ENCODE peak calls at places on chromosomes 5 and 9, in five cellular contexts. S is PC-9, F is H9, T is heart right ventricle, M is SK-N-SH. V is an unnamed sample.

GRCh38 chr9:101093620-101094019 is 65.1 kb downstream of the PLPPR1 start:
- DNase-seq in S (no peak), F (no peak), T (no peak), M (no peak), V (no peak)

GRCh38 chr5:77329664-77330430 is 119.4 kb downstream of the PDE8B start:
- DNase-seq in S (no peak), F (no peak), T (no peak), M (no peak), V (no peak)

GRCh38 chr9:19788614-19789271 is at the start of gene SLC24A2:
- DNase-seq in S (no peak), F (peak), T (no peak), M (peak), V (no peak)

GRCh38 chr5:86878250-86878649 is 260.5 kb downstream of the COX7C start:
- DNase-seq in S (no peak), F (no peak), T (no peak), M (no peak), V (no peak)

GRCh38 chr5:58040851-58041250 is 419.0 kb downstream of the PLK2 start:
- DNase-seq in S (no peak), F (no peak), T (no peak), M (no peak), V (no peak)

GRCh38 chr5:175001311-175001710 is 276.9 kb downstream of the MSX2 start:
- DNase-seq in S (no peak), F (no peak), T (no peak), M (no peak), V (no peak)

GRCh38 chr5:130710596-130710995 is 454.5 kb downstream of the HINT1 start:
- DNase-seq in S (no peak), F (no peak), T (no peak), M (no peak), V (no peak)

GRCh38 chr5:114419941-114420340 is 58.1 kb downstream of the KCNN2 start:
- DNase-seq in S (no peak), F (no peak), T (no peak), M (no peak), V (no peak)

GRCh38 chr9:33196736-33197135 is 29.6 kb upstream of the B4GALT1 start:
- DNase-seq in S (no peak), F (no peak), T (no peak), M (no peak), V (no peak)

GRCh38 chr9:18821794-18822193 is 211.2 kb downstream of the SAXO1 start:
- DNase-seq in S (no peak), F (no peak), T (no peak), M (no peak), V (no peak)

GRCh38 chr5:172748341-172748843 is 22.6 kb downstream of the DUSP1 start:
- DNase-seq in S (no peak), F (peak), T (peak), M (no peak), V (no peak)

GRCh38 chr5:179452356-179453230 is 97.8 kb upstream of the RUFY1 start:
- DNase-seq in S (no peak), F (no peak), T (no peak), M (no peak), V (no peak)

GRCh38 chr9:33165263-33166151 is 1.6 kb downstream of the B4GALT1 start:
- DNase-seq in S (peak), F (no peak), T (no peak), M (no peak), V (peak)

GRCh38 chr5:125126050-125126449 is 379.6 kb upstream of the ZNF608 start:
- DNase-seq in S (no peak), F (no peak), T (no peak), M (no peak), V (no peak)

GRCh38 chr9:112012026-112012902 is 115.7 kb downstream of the UGCG start:
- DNase-seq in S (peak), F (no peak), T (peak), M (no peak), V (no peak)

GRCh38 chr5:51345106-51345505 is 38.1 kb upstream of the ISL1 start:
- DNase-seq in S (no peak), F (no peak), T (no peak), M (no peak), V (no peak)

GRCh38 chr9:110125207-110125751 is 82.7 kb downstream of the C9orf152 start:
- DNase-seq in S (no peak), F (peak), T (peak), M (no peak), V (peak)

DNA sequence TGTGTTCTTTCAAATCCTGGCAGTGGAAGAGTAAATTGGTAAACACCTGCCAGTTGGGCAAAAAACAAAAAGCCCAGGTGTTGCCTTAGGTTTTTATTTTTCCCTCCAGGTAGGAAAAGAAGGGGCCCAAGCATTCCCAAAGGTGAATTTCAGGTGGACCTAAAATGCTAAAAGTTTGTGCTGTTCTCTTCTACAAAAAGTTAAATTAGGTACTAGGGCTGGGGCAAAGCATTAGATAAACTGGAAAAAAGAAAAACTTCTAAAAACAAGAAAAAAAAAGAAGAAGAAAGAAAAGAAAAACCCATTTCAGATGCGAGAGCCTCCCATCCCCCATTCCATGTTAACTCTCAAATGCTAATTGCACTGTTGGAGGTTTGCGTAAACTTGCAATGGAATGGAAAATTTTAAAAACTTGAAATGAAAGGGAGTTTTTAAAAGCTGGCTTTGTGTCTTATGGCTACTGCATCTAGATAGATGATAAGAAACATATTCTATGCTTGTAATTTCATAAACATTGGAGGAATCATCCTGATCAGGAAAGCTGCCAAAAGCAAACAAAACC is 59.9 kb upstream of the IGFBPL1 start:
- DNase-seq in S (no peak), F (no peak), T (no peak), M (no peak), V (no peak)
- H3K27ac ChIP-seq in S (no peak), F (peak), T (no peak), M (no peak), V (no peak)

GRCh38 chr9:89536145-89536574 is 38.2 kb upstream of the SEMA4D start:
- DNase-seq in S (no peak), F (no peak), T (no peak), M (no peak), V (no peak)
- H3K27ac ChIP-seq in S (no peak), F (no peak), T (no peak), M (no peak), V (no peak)

GRCh38 chr5:122501087-122501435 is 189.0 kb downstream of the SNCAIP start:
- DNase-seq in S (no peak), F (no peak), T (no peak), M (no peak), V (no peak)
- H3K27ac ChIP-seq in S (no peak), F (no peak), T (no peak), M (no peak), V (peak)

DNA sequence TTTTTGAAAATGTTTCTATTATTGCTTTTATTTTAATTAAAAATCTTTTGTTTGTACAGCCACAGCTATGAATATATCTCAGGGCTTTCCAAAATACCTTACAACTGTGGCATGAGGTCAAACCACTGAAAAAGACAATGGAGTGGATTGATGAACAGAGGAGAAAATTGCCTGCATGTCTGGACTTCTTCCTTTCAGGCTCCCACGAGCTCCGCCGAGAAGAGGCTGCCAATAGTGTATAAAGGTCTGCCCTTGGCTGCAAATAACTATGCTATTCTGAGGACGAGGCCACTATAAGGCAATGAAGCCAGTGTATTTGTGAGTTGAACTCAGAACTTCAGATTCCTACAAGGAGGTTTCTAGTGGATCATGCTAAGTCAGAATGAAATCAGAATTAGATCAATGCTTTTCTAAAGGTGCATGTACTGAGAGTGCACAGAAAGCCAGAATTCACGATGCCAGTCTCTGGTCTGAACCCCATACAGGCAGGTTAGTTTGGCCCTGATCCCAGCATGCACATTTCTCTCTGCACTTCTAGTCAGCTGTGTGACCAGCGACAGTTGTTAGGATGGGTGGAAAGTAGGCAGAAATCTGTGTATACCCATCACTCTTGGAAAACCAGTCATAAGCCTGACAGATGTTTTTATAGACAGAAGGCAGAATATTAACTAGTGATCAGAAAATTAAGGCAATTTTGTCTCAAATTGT is 42.7 kb upstream of the PLPP1 start:
- DNase-seq in S (no peak), F (no peak), T (peak), M (no peak), V (peak)
- H3K27ac ChIP-seq in S (no peak), F (no peak), T (peak), M (peak), V (peak)

GRCh38 chr9:94630281-94630680 is 9.0 kb downstream of the FBP1 start:
- DNase-seq in S (no peak), F (no peak), T (no peak), M (no peak), V (no peak)
- H3K27ac ChIP-seq in S (no peak), F (no peak), T (no peak), M (no peak), V (no peak)

DNA sequence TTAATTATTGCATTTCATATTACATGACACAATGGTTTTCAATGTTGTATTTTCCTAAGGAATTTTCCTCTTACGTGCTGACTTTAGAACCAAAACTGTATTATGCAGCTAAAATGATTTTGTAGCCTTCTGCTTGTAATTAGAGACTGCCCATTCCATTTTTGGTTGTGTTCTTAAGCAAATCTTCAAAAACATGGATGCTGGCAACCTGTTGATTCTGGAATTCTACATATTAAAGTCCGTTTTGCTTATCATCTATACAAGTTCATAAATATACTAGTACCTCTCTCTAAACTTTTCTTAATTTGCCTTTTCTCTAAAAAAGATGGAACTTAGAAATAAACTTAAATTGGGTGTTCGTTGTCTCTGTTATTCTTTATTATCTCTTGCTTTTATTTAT is 88.3 kb downstream of the NR3C1 start:
- DNase-seq in S (no peak), F (no peak), T (no peak), M (no peak), V (no peak)
- H3K27ac ChIP-seq in S (no peak), F (no peak), T (no peak), M (peak), V (no peak)

GRCh38 chr9:81599837-81600236 is 89.5 kb downstream of the TLE1 start:
- DNase-seq in S (no peak), F (no peak), T (no peak), M (no peak), V (no peak)

GRCh38 chr9:81597749-81598497 is 91.4 kb downstream of the TLE1 start:
- DNase-seq in S (no peak), F (no peak), T (no peak), M (no peak), V (no peak)

GRCh38 chr9:81594415-81594814 is 94.9 kb downstream of the TLE1 start:
- DNase-seq in S (no peak), F (no peak), T (no peak), M (no peak), V (no peak)

GRCh38 chr9:81595887-81596558 is 93.3 kb downstream of the TLE1 start:
- DNase-seq in S (no peak), F (peak), T (no peak), M (peak), V (no peak)

GRCh38 chr9:81596671-81597426 is 92.5 kb downstream of the TLE1 start:
- DNase-seq in S (no peak), F (no peak), T (no peak), M (no peak), V (no peak)
- H3K27ac ChIP-seq in S (no peak), F (peak), T (peak), M (no peak), V (no peak)